ENCODE peak calls at places on chromosomes 5 and 9, in eight cellular contexts. H is tibial artery, O is upper lobe of right lung, Y is fibroblast of mammary gland, L is esophagus squamous epithelium, R is AG10803, U is gastrocnemius medialis, F is cardiac fibroblast. S is an unnamed sample.

GRCh38 chr5:58019614-58020013 is 440.3 kb downstream of the PLK2 start:
- DNase-seq in H (peak; percentile 51), O (peak; percentile 54), Y (no peak), L (no peak), R (peak; percentile 14), U (peak; percentile 61), F (peak; percentile 89), S (no peak)

GRCh38 chr9:135254176-135255032 is 166.9 kb downstream of the OLFM1 start:
- DNase-seq in H (no peak), O (peak; percentile 58), Y (no peak), L (no peak), R (no peak), U (no peak), F (no peak), S (no peak)

GRCh38 chr5:89313044-89313443 is 430.1 kb upstream of the MEF2C start:
- DNase-seq in H (no peak), O (no peak), Y (peak; percentile 86), L (no peak), R (peak; percentile 82), U (no peak), F (peak; percentile 46), S (no peak)

GRCh38 chr9:27870404-27870803 is 297.1 kb upstream of the C9orf72 start:
- DNase-seq in H (no peak), O (no peak), Y (peak; percentile 1), L (no peak), R (no peak), U (no peak), F (no peak), S (no peak)

GRCh38 chr9:88732128-88732527 is 197.2 kb downstream of the NXNL2 start:
- DNase-seq in H (peak; percentile 53), O (no peak), Y (peak; percentile 98), L (no peak), R (no peak), U (no peak), F (peak; percentile 94), S (no peak)

GRCh38 chr9:77944556-77945261 is 86.9 kb downstream of the GNAQ start:
- DNase-seq in H (no peak), O (peak; percentile 71), Y (no peak), L (no peak), R (no peak), U (no peak), F (peak; percentile 30), S (no peak)

GRCh38 chr5:24623018-24623417 is 21.8 kb downstream of the CDH10 start:
- DNase-seq in H (no peak), O (no peak), Y (no peak), L (no peak), R (peak; percentile 34), U (no peak), F (no peak), S (no peak)

GRCh38 chr5:149257875-149258705 is 13.6 kb upstream of the AFAP1L1 start:
- DNase-seq in H (no peak), O (no peak), Y (peak; percentile 57), L (no peak), R (peak; percentile 80), U (no peak), F (peak; percentile 47), S (no peak)

GRCh38 chr5:150338546-150338945 is 19.0 kb upstream of the TCOF1 start:
- DNase-seq in H (no peak), O (no peak), Y (no peak), L (no peak), R (no peak), U (no peak), F (no peak), S (no peak)

GRCh38 chr9:129972816-129973215 is 70.2 kb downstream of the FNBP1 start:
- DNase-seq in H (no peak), O (no peak), Y (no peak), L (no peak), R (no peak), U (no peak), F (no peak), S (no peak)

GRCh38 chr5:91384671-91385430 is 1.7 kb upstream of the ARRDC3 start:
- DNase-seq in H (peak; percentile 36), O (no peak), Y (peak; percentile 94), L (no peak), R (peak; percentile 89), U (no peak), F (peak; percentile 94), S (no peak)

GRCh38 chr5:91381774-91382492 is 1.2 kb downstream of the ARRDC3 start:
- DNase-seq in H (peak; percentile 82), O (peak; percentile 87), Y (peak; percentile 89), L (peak; percentile 50), R (peak; percentile 86), U (peak; percentile 68), F (peak; percentile 92), S (peak; percentile 75)

GRCh38 chr5:91382530-91383026 is 539 bp downstream of the ARRDC3 start:
- DNase-seq in H (peak; percentile 35), O (no peak), Y (peak; percentile 61), L (no peak), R (no peak), U (peak; percentile 23), F (no peak), S (no peak)

GRCh38 chr5:91383956-91384300 is 811 bp upstream of the ARRDC3 start:
- DNase-seq in H (peak; percentile 30), O (no peak), Y (no peak), L (no peak), R (no peak), U (peak; percentile 32), F (no peak), S (no peak)

GRCh38 chr5:91383027-91383955 is at the start of gene ARRDC3:
- DNase-seq in H (peak; percentile 96), O (peak; percentile 98), Y (peak; percentile 93), L (peak; percentile 83), R (peak; percentile 95), U (peak; percentile 96), F (peak; percentile 98), S (peak; percentile 98)
- TF ChIP-seq CTCF in H (no peak), O (no peak), Y (no peak), L (no peak), R (no peak), U (no peak), F (no peak), S (no peak)

GRCh38 chr9:136806067-136806466 is 1.7 kb upstream of the RABL6 start:
- DNase-seq in H (no peak), O (peak; percentile 59), Y (no peak), L (no peak), R (no peak), U (no peak), F (no peak), S (no peak)

GRCh38 chr9:136808781-136809158 is 1.0 kb downstream of the RABL6 start:
- DNase-seq in H (no peak), O (no peak), Y (peak; percentile 34), L (no peak), R (peak; percentile 53), U (no peak), F (peak; percentile 56), S (no peak)

GRCh38 chr9:136807281-136808074 is at the start of gene RABL6:
- DNase-seq in H (peak; percentile 57), O (peak; percentile 90), Y (peak; percentile 58), L (no peak), R (peak; percentile 56), U (peak; percentile 66), F (peak; percentile 75), S (peak; percentile 86)

GRCh38 chr9:136806631-136807201 is 1.0 kb upstream of the RABL6 start:
- DNase-seq in H (no peak), O (peak; percentile 57), Y (no peak), L (no peak), R (no peak), U (no peak), F (no peak), S (no peak)

GRCh38 chr9:136808075-136808780 is 480 bp downstream of the RABL6 start:
- DNase-seq in H (no peak), O (peak; percentile 81), Y (no peak), L (no peak), R (no peak), U (peak; percentile 36), F (peak; percentile 10), S (peak; percentile 77)
- TF ChIP-seq CTCF in H (no peak), O (no peak), Y (no peak), L (no peak), R (no peak), U (peak; percentile 6), F (no peak), S (no peak)

DNA sequence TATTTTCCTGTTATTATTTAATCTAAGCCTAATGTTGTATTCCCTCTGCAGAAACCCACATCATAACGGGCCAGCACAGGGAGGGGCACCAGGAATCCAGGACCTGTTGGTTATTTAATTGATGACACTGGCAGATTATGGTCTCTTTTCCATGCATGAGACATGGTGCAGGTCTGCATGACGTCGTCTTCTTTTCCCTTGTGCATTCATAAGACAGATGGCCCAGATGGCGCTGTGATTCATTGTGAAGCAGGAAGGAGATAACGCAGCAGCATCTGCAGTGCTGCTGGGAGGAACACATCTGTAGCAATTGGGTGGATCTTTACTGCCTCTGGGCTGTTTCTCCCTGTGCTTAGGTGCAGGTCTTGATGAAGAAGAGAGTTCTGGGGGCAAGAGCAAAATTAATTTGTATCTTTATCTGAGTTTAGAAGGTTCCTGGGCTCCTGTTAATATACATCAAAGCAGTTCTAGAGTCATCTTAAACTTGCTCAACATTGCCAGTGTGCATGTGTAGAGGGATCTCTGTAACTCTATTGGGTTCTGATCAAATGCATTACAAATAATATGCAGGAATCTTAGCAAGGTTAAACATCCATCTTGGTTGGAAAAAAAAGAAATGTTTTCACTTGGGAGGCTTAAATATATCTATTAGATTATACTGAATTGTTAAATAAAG is 176.1 kb downstream of the PCSK1 start:
- DNase-seq in H (peak; percentile 27), O (no peak), Y (peak; percentile 97), L (no peak), R (peak; percentile 86), U (peak; percentile 20), F (peak; percentile 70), S (no peak)
- TF ChIP-seq CTCF in H (no peak), O (no peak), Y (no peak), L (no peak), R (peak; percentile 28), U (no peak), F (no peak), S (no peak)

DNA sequence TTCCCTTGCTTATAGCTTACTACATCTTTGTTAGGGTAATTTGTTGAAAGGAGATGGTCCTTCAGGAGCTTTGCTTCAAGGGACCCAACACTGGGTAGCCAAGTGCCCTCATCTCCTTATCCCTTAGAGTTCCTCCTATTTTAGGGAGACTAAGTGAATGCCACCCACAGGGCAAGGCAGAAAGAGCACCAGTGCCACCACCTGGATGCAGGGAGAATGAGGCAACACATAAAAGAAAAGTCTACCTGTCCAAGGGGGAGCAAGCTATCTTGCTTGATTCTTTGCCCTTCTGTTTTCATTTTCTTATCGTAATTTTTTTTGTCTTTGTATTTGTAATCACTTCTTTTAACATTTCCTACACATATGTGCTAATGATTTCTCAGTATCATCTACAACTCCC is 205.5 kb downstream of the NPR3 start:
- DNase-seq in H (no peak), O (no peak), Y (peak; percentile 44), L (no peak), R (peak; percentile 53), U (no peak), F (peak; percentile 18), S (no peak)
- TF ChIP-seq CTCF in H (peak; percentile 69), O (peak; percentile 46), Y (peak; percentile 65), L (peak; percentile 59), R (peak; percentile 72), U (no peak), F (peak; percentile 67), S (peak; percentile 52)

S was measured in type B pancreatic cell.